ENCODE peak calls at places on chromosomes 11 and 22, in six cellular contexts. One of them, this sample, is unnamed.

GRCh38 chr22:37314315-37315046 is 32.2 kb downstream of the CYTH4 start:
- DNase-seq in AG09309: no peak
- DNase-seq in GM12864: no peak
- DNase-seq in GM12865: peak; percentile 61
- DNase-seq in heart right ventricle: no peak
- DNase-seq in stomach: no peak
- DNase-seq in this sample: no peak

GRCh38 chr11:20103281-20103680 is 57.0 kb downstream of the DBX1 start:
- DNase-seq in AG09309: no peak
- DNase-seq in GM12864: no peak
- DNase-seq in GM12865: no peak
- DNase-seq in heart right ventricle: no peak
- DNase-seq in stomach: no peak
- DNase-seq in this sample: no peak

GRCh38 chr11:74739546-74740270 is 8.5 kb upstream of the CHRDL2 start:
- DNase-seq in AG09309: peak; percentile 28
- DNase-seq in GM12864: no peak
- DNase-seq in GM12865: peak; percentile 57
- DNase-seq in heart right ventricle: no peak
- DNase-seq in stomach: peak; percentile 57
- DNase-seq in this sample: peak; percentile 59

GRCh38 chr22:46137218-46137766 is 13.0 kb upstream of the PPARA start:
- DNase-seq in AG09309: no peak
- DNase-seq in GM12864: no peak
- DNase-seq in GM12865: no peak
- DNase-seq in heart right ventricle: peak; percentile 11
- DNase-seq in stomach: no peak
- DNase-seq in this sample: no peak

GRCh38 chr11:84924290-84924689 is 702.9 kb downstream of the DLG2 start:
- DNase-seq in AG09309: no peak
- DNase-seq in GM12864: no peak
- DNase-seq in GM12865: no peak
- DNase-seq in heart right ventricle: no peak
- DNase-seq in stomach: no peak
- DNase-seq in this sample: no peak

GRCh38 chr22:29470159-29470855 is 9.7 kb upstream of the NEFH start:
- DNase-seq in AG09309: no peak
- DNase-seq in GM12864: no peak
- DNase-seq in GM12865: peak; percentile 71
- DNase-seq in heart right ventricle: peak; percentile 70
- DNase-seq in stomach: peak; percentile 63
- DNase-seq in this sample: peak; percentile 29

GRCh38 chr11:132119573-132119972 is 749.2 kb downstream of the NTM start:
- DNase-seq in AG09309: no peak
- DNase-seq in GM12864: no peak
- DNase-seq in GM12865: no peak
- DNase-seq in heart right ventricle: no peak
- DNase-seq in stomach: no peak
- DNase-seq in this sample: no peak

GRCh38 chr11:14119357-14119756 is 156.8 kb downstream of the SPON1 start:
- DNase-seq in AG09309: no peak
- DNase-seq in GM12864: no peak
- DNase-seq in GM12865: no peak
- DNase-seq in heart right ventricle: no peak
- DNase-seq in stomach: no peak
- DNase-seq in this sample: no peak

GRCh38 chr22:37742374-37743092 is 45.7 kb downstream of the TRIOBP start:
- DNase-seq in AG09309: peak; percentile 64
- DNase-seq in GM12864: no peak
- DNase-seq in GM12865: no peak
- DNase-seq in heart right ventricle: no peak
- DNase-seq in stomach: peak; percentile 70
- DNase-seq in this sample: peak; percentile 70

GRCh38 chr11:29153078-29153477 is 863.8 kb downstream of the KCNA4 start:
- DNase-seq in AG09309: no peak
- DNase-seq in GM12864: no peak
- DNase-seq in GM12865: no peak
- DNase-seq in heart right ventricle: no peak
- DNase-seq in stomach: no peak
- DNase-seq in this sample: no peak

GRCh38 chr22:44710474-44711235 is 8.7 kb downstream of the PRR5 start:
- DNase-seq in AG09309: no peak
- DNase-seq in GM12864: no peak
- DNase-seq in GM12865: peak; percentile 37
- DNase-seq in heart right ventricle: no peak
- DNase-seq in stomach: peak; percentile 45
- DNase-seq in this sample: no peak

GRCh38 chr22:21876486-21877176 is 9.2 kb upstream of the MAPK1 start:
- DNase-seq in AG09309: peak; percentile 74
- DNase-seq in GM12864: no peak
- DNase-seq in GM12865: peak; percentile 46
- DNase-seq in heart right ventricle: no peak
- DNase-seq in stomach: no peak
- DNase-seq in this sample: no peak

GRCh38 chr11:72584293-72584921 is 89.8 kb downstream of the PDE2A start:
- DNase-seq in AG09309: no peak
- DNase-seq in GM12864: no peak
- DNase-seq in GM12865: no peak
- DNase-seq in heart right ventricle: peak; percentile 68
- DNase-seq in stomach: peak; percentile 48
- DNase-seq in this sample: no peak

GRCh38 chr22:27420186-27420816 is 381.3 kb downstream of the MN1 start:
- DNase-seq in AG09309: no peak
- DNase-seq in GM12864: no peak
- DNase-seq in GM12865: no peak
- DNase-seq in heart right ventricle: peak; percentile 36
- DNase-seq in stomach: no peak
- DNase-seq in this sample: no peak

GRCh38 chr11:12282676-12283075 is 94.7 kb upstream of the PARVA start:
- DNase-seq in AG09309: no peak
- DNase-seq in GM12864: no peak
- DNase-seq in GM12865: no peak
- DNase-seq in heart right ventricle: no peak
- DNase-seq in stomach: no peak
- DNase-seq in this sample: no peak

GRCh38 chr11:7673724-7674434 is 579 bp upstream of the CYB5R2 start:
- DNase-seq in AG09309: no peak
- DNase-seq in GM12864: no peak
- DNase-seq in GM12865: peak; percentile 23
- DNase-seq in heart right ventricle: peak; percentile 33
- DNase-seq in stomach: peak; percentile 63
- DNase-seq in this sample: peak; percentile 70

GRCh38 chr22:40524392-40525249 is 111.9 kb downstream of the MRTFA start:
- DNase-seq in AG09309: no peak
- DNase-seq in GM12864: no peak
- DNase-seq in GM12865: peak; percentile 30
- DNase-seq in heart right ventricle: no peak
- DNase-seq in stomach: no peak
- DNase-seq in this sample: no peak

GRCh38 chr22:31436132-31436531 is 36.7 kb downstream of the DRG1 start:
- DNase-seq in AG09309: no peak
- DNase-seq in GM12864: no peak
- DNase-seq in GM12865: no peak
- DNase-seq in heart right ventricle: no peak
- DNase-seq in stomach: no peak
- DNase-seq in this sample: no peak

GRCh38 chr22:49183208-49183825 is 644.4 kb downstream of the BRD1 start:
- DNase-seq in AG09309: no peak
- DNase-seq in GM12864: no peak
- DNase-seq in GM12865: no peak
- DNase-seq in heart right ventricle: no peak
- DNase-seq in stomach: no peak
- DNase-seq in this sample: no peak

GRCh38 chr22:30606455-30607299 is at the start of gene TCN2:
- DNase-seq in AG09309: no peak
- DNase-seq in GM12864: peak; percentile 21
- DNase-seq in GM12865: peak; percentile 70
- DNase-seq in heart right ventricle: peak; percentile 62
- DNase-seq in stomach: peak; percentile 74
- DNase-seq in this sample: peak; percentile 79

GRCh38 chr22:24727218-24727851 is 47.2 kb downstream of the PIWIL3 start:
- DNase-seq in AG09309: no peak
- DNase-seq in GM12864: no peak
- DNase-seq in GM12865: no peak
- DNase-seq in heart right ventricle: no peak
- DNase-seq in stomach: peak; percentile 48
- DNase-seq in this sample: no peak

GRCh38 chr11:77322926-77323590 is 21.6 kb upstream of the GDPD4 start:
- DNase-seq in AG09309: no peak
- DNase-seq in GM12864: no peak
- DNase-seq in GM12865: no peak
- DNase-seq in heart right ventricle: no peak
- DNase-seq in stomach: no peak
- DNase-seq in this sample: no peak

GRCh38 chr11:43575931-43576833 is 104.4 kb upstream of the HSD17B12 start:
- DNase-seq in AG09309: no peak
- DNase-seq in GM12864: no peak
- DNase-seq in GM12865: no peak
- DNase-seq in heart right ventricle: no peak
- DNase-seq in stomach: no peak
- DNase-seq in this sample: no peak

GRCh38 chr22:37462983-37463382 is 23.2 kb downstream of the MFNG start:
- DNase-seq in AG09309: no peak
- DNase-seq in GM12864: no peak
- DNase-seq in GM12865: no peak
- DNase-seq in heart right ventricle: no peak
- DNase-seq in stomach: no peak
- DNase-seq in this sample: no peak

GRCh38 chr11:19389787-19390303 is 149.1 kb upstream of the E2F8 start:
- DNase-seq in AG09309: no peak
- DNase-seq in GM12864: no peak
- DNase-seq in GM12865: no peak
- DNase-seq in heart right ventricle: no peak
- DNase-seq in stomach: no peak
- DNase-seq in this sample: no peak

GRCh38 chr22:38221407-38221806 is 19.6 kb downstream of the MAFF start:
- DNase-seq in AG09309: no peak
- DNase-seq in GM12864: no peak
- DNase-seq in GM12865: no peak
- DNase-seq in heart right ventricle: no peak
- DNase-seq in stomach: no peak
- DNase-seq in this sample: no peak

GRCh38 chr11:61533401-61533800 is 24.9 kb downstream of the LRRC10B start:
- DNase-seq in AG09309: no peak
- DNase-seq in GM12864: no peak
- DNase-seq in GM12865: no peak
- DNase-seq in heart right ventricle: no peak
- DNase-seq in stomach: peak; percentile 30
- DNase-seq in this sample: no peak

GRCh38 chr11:94171693-94172440 is 43.2 kb downstream of the PANX1 start:
- DNase-seq in AG09309: no peak
- DNase-seq in GM12864: no peak
- DNase-seq in GM12865: peak; percentile 49
- DNase-seq in heart right ventricle: peak; percentile 26
- DNase-seq in stomach: peak; percentile 52
- DNase-seq in this sample: no peak

GRCh38 chr22:29947410-29948387 is 64.7 kb downstream of the MTMR3 start:
- DNase-seq in AG09309: no peak
- DNase-seq in GM12864: no peak
- DNase-seq in GM12865: no peak
- DNase-seq in heart right ventricle: no peak
- DNase-seq in stomach: no peak
- DNase-seq in this sample: no peak

GRCh38 chr11:116837231-116838091 is at the start of gene APOA1:
- DNase-seq in AG09309: no peak
- DNase-seq in GM12864: no peak
- DNase-seq in GM12865: no peak
- DNase-seq in heart right ventricle: peak; percentile 24
- DNase-seq in stomach: no peak
- DNase-seq in this sample: peak; percentile 46

DNA sequence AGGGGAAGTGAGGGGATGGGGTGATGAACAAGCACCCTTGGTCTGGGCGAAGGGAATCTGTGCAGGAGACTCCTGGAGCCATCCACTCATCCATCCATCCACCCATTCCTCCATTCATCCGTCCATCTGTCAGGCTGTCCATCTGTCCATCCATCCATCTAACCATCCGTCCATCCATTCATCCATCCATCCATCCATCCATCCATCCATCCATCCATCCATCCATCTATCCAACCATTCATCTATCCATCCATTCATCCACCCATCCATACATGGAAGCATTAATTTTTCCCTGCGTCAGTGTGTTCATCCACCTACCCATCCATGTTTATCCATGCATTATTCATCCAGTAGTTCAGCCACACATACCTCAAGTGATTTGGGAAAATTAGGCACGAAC is 32.0 kb downstream of the WNT11 start:
- DNase-seq in AG09309: no peak
- DNase-seq in GM12864: no peak
- DNase-seq in GM12865: no peak
- DNase-seq in heart right ventricle: no peak
- DNase-seq in stomach: no peak
- DNase-seq in this sample: no peak
- TF ChIP-seq CTCF in AG09309: no peak
- TF ChIP-seq CTCF in GM12864: no peak
- TF ChIP-seq CTCF in GM12865: no peak
- TF ChIP-seq CTCF in heart right ventricle: no peak
- TF ChIP-seq CTCF in stomach: no peak
- TF ChIP-seq CTCF in this sample: no peak

GRCh38 chr11:130157840-130158239 is 1.7 kb upstream of the ST14 start:
- DNase-seq in AG09309: no peak
- DNase-seq in GM12864: no peak
- DNase-seq in GM12865: no peak
- DNase-seq in heart right ventricle: no peak
- DNase-seq in stomach: no peak
- DNase-seq in this sample: no peak
- H3K4me3 ChIP-seq in AG09309: no peak overlapping the region
- H3K4me3 ChIP-seq in GM12864: no peak overlapping the region
- H3K4me3 ChIP-seq in GM12865: no peak overlapping the region
- H3K4me3 ChIP-seq in heart right ventricle: no peak overlapping the region
- H3K4me3 ChIP-seq in stomach: no peak overlapping the region
- H3K4me3 ChIP-seq in this sample: no peak overlapping the region

GRCh38 chr11:89477175-89477574 is 14.0 kb downstream of the NOX4 start:
- DNase-seq in AG09309: no peak
- DNase-seq in GM12864: no peak
- DNase-seq in GM12865: no peak
- DNase-seq in heart right ventricle: no peak
- DNase-seq in stomach: peak; percentile 56
- DNase-seq in this sample: no peak
- TF ChIP-seq CTCF in AG09309: no peak
- TF ChIP-seq CTCF in GM12864: no peak
- TF ChIP-seq CTCF in GM12865: no peak
- TF ChIP-seq CTCF in heart right ventricle: no peak
- TF ChIP-seq CTCF in stomach: peak; percentile 32
- TF ChIP-seq CTCF in this sample: no peak

DNA sequence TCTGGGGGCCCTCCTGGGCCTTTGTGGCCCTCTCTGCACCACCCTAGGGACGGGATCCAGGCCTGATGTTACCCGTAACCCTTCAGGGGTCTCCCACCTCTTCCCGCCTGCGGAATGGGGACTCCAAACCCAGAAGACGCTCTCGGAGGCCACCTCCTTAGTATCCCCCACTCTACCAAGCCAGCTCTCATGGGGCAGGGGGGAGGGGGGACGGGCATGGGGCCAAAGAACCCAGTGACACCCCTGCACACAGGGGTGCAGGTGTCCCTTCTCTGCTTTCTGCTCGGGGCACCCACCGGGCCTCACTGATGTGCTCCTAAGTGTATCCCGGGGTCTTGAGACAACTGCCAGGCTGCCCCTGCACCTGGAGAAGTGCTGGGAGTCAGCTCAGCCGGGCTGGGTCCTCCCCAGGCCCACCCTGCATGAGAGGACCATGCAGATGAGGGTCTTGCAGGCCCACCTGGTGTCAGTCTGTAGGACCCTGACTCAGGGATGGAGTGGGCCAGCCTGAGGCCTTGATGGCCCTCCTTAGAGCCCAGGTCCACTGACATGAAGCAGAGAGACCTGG is 176.9 kb downstream of the IGLL1 start:
- DNase-seq in AG09309: no peak
- DNase-seq in GM12864: no peak
- DNase-seq in GM12865: no peak
- DNase-seq in heart right ventricle: no peak
- DNase-seq in stomach: no peak
- DNase-seq in this sample: no peak
- H3K4me3 ChIP-seq in AG09309: no peak overlapping the region
- H3K4me3 ChIP-seq in GM12864: no peak overlapping the region
- H3K4me3 ChIP-seq in GM12865: no peak overlapping the region
- H3K4me3 ChIP-seq in heart right ventricle: no peak overlapping the region
- H3K4me3 ChIP-seq in stomach: no peak overlapping the region
- H3K4me3 ChIP-seq in this sample: no peak overlapping the region